ENCODE peak calls at places on chromosomes 4 and X, in nine cellular contexts. U, X, E, F, Y, W, A, V and L are unnamed samples.

GRCh38 chr4:93776386-93777080 is 52.0 kb upstream of the ATOH1 start:
- DNase-seq in Y (no peak), W (no peak), F (no peak), X (no peak), E (no peak), A (no peak), V (peak), U (no peak), L (no peak)

GRCh38 chr4:128322311-128322710 is 34.7 kb upstream of the PGRMC2 start:
- DNase-seq in A (no peak), W (no peak), V (no peak), Y (no peak), U (no peak), F (no peak), E (no peak), X (no peak), L (no peak)

GRCh38 chrX:125193921-125194320 is 125.8 kb upstream of the TEX13C start:
- DNase-seq in A (no peak), X (no peak), E (no peak), U (no peak), Y (no peak), V (no peak), F (no peak), W (no peak), L (no peak)

GRCh38 chr4:186298034-186298647 is 32.2 kb downstream of the F11 start:
- DNase-seq in E (no peak), A (no peak), Y (no peak), W (peak), X (no peak), U (no peak), F (peak), V (no peak), L (no peak)

GRCh38 chr4:61336488-61336887 is 136.4 kb downstream of the ADGRL3 start:
- DNase-seq in E (no peak), U (no peak), A (no peak), W (no peak), Y (no peak), V (no peak), F (peak), X (no peak), L (no peak)

GRCh38 chr4:159273126-159273438 is 170.2 kb downstream of the RAPGEF2 start:
- DNase-seq in U (no peak), V (no peak), E (no peak), F (no peak), X (no peak), Y (no peak), W (no peak), A (no peak), L (no peak)

GRCh38 chr4:38509551-38509950 is 154.4 kb upstream of the KLF3 start:
- DNase-seq in X (no peak), F (no peak), V (no peak), U (no peak), Y (no peak), A (no peak), W (no peak), E (no peak), L (no peak)

GRCh38 chr4:157572291-157572690 is 351.8 kb downstream of the GRIA2 start:
- DNase-seq in U (no peak), F (no peak), W (no peak), A (no peak), X (no peak), V (no peak), E (no peak), Y (no peak), L (no peak)

GRCh38 chrX:77427586-77427985 is 19.6 kb upstream of the FGF16 start:
- DNase-seq in A (no peak), V (no peak), U (no peak), X (no peak), W (no peak), Y (no peak), E (no peak), F (no peak), L (no peak)

GRCh38 chr4:122606364-122607043 is 14.4 kb downstream of the IL21 start:
- DNase-seq in V (no peak), U (no peak), Y (no peak), A (no peak), W (no peak), F (peak), X (no peak), E (no peak), L (no peak)

GRCh38 chrX:45142185-45142584 is 58.5 kb downstream of the DIPK2B start:
- DNase-seq in V (no peak), X (no peak), U (no peak), Y (no peak), W (no peak), A (no peak), F (no peak), E (no peak), L (no peak)

GRCh38 chr4:139560396-139561084 is 4.5 kb upstream of the SETD7 start:
- DNase-seq in Y (no peak), A (no peak), E (no peak), U (no peak), V (no peak), W (no peak), F (peak), X (no peak), L (no peak)

GRCh38 chr4:67983333-67983732 is 20.0 kb upstream of the TMPRSS11A start:
- DNase-seq in V (no peak), W (no peak), F (no peak), Y (no peak), X (no peak), U (no peak), A (no peak), E (no peak), L (no peak)

GRCh38 chr4:172996571-172997216 is 171.9 kb upstream of the GALNT7 start:
- DNase-seq in F (no peak), X (peak), A (no peak), V (peak), U (no peak), W (peak), E (no peak), Y (peak), L (no peak)

GRCh38 chrX:94914235-94914634 is 1240.2 kb downstream of the FAM133A start:
- DNase-seq in Y (no peak), F (no peak), X (no peak), U (no peak), E (no peak), W (no peak), V (no peak), A (no peak), L (no peak)

GRCh38 chr4:182294436-182294835 is 51.2 kb downstream of the TENM3 start:
- DNase-seq in U (no peak), A (no peak), V (no peak), F (no peak), E (no peak), W (no peak), Y (no peak), X (no peak), L (no peak)

GRCh38 chr4:93670434-93670833 is 158.1 kb upstream of the ATOH1 start:
- DNase-seq in E (no peak), X (no peak), F (peak), U (no peak), V (no peak), Y (no peak), W (no peak), A (no peak), L (no peak)

GRCh38 chrX:70525733-70526132 is 81.1 kb downstream of the DLG3 start:
- DNase-seq in A (no peak), X (no peak), W (peak), F (no peak), Y (no peak), U (no peak), E (no peak), V (no peak), L (no peak)

GRCh38 chrX:47958943-47959342 is 44.8 kb downstream of the ZNF182 start:
- DNase-seq in F (peak), V (no peak), A (no peak), E (no peak), Y (no peak), W (peak), X (no peak), U (no peak), L (no peak)

GRCh38 chrX:23317799-23318724 is 16.6 kb upstream of the PTCHD1 start:
- DNase-seq in X (no peak), U (no peak), V (no peak), E (no peak), W (peak), Y (no peak), A (no peak), F (peak), L (no peak)

GRCh38 chr4:119040261-119040660 is 95.4 kb upstream of the MYOZ2 start:
- DNase-seq in A (no peak), W (no peak), Y (no peak), F (no peak), E (no peak), V (no peak), X (no peak), U (no peak), L (no peak)

GRCh38 chr4:6562931-6563901 is 11.8 kb upstream of the MAN2B2 start:
- DNase-seq in F (peak), A (no peak), X (no peak), U (no peak), Y (no peak), W (no peak), V (no peak), E (no peak), L (no peak)

GRCh38 chr4:158521490-158522111 is at the start of gene RXFP1:
- DNase-seq in X (no peak), Y (no peak), V (no peak), A (no peak), E (no peak), F (no peak), U (no peak), W (no peak), L (no peak)

GRCh38 chrX:42450228-42450627 is 327.7 kb downstream of the PPP1R2C start:
- DNase-seq in Y (no peak), E (no peak), X (no peak), U (no peak), A (no peak), F (no peak), W (no peak), V (no peak), L (no peak)

GRCh38 chrX:70921709-70922352 is 9.1 kb downstream of the SLC7A3 start:
- DNase-seq in V (no peak), W (no peak), U (no peak), A (no peak), Y (no peak), E (no peak), X (no peak), F (peak), L (no peak)

GRCh38 chr4:119286377-119287002 is 35.4 kb downstream of the FABP2 start:
- DNase-seq in E (no peak), Y (peak), W (peak), A (no peak), X (no peak), V (peak), F (peak), U (no peak), L (no peak)

GRCh38 chrX:53599781-53600396 is 86.6 kb downstream of the HUWE1 start:
- DNase-seq in X (no peak), V (no peak), Y (no peak), W (no peak), U (no peak), A (no peak), E (no peak), F (no peak), L (no peak)

GRCh38 chr4:78691971-78692814 is 84.0 kb upstream of the BMP2K start:
- DNase-seq in V (no peak), Y (no peak), U (no peak), A (peak), F (no peak), X (no peak), E (no peak), W (peak), L (no peak)

GRCh38 chrX:47384502-47384901 is 14.1 kb downstream of the ZNF157 start:
- DNase-seq in E (peak), X (no peak), Y (peak), V (peak), A (peak), W (peak), F (peak), U (peak), L (peak)

GRCh38 chrX:147069926-147070325 is 255.4 kb upstream of the CXorf51A start:
- DNase-seq in E (no peak), V (no peak), A (no peak), U (no peak), W (no peak), X (no peak), F (no peak), Y (no peak), L (no peak)

GRCh38 chrX:106039920-106040319 is 1.4 kb upstream of the SERPINA7 start:
- DNase-seq in E (no peak), Y (no peak), X (no peak), U (no peak), V (no peak), F (peak), A (no peak), W (peak), L (no peak)

GRCh38 chr4:141133146-141134006 is at the start of gene RNF150:
- DNase-seq in A (peak), E (peak), F (peak), U (peak), W (peak), V (peak), Y (peak), X (peak), L (peak)

GRCh38 chr4:78293348-78293747 is 236.2 kb downstream of the FRAS1 start:
- DNase-seq in X (no peak), E (no peak), Y (no peak), A (no peak), V (peak), W (no peak), U (no peak), F (no peak), L (no peak)

GRCh38 chrX:144722307-144722706 is 525.0 kb upstream of the SPANXN1 start:
- DNase-seq in V (no peak), F (peak), A (no peak), U (no peak), X (no peak), Y (no peak), W (no peak), E (no peak), L (no peak)

GRCh38 chr4:183455431-183456145 is 11.2 kb downstream of the CDKN2AIP start:
- DNase-seq in F (no peak), W (no peak), X (no peak), V (no peak), U (no peak), A (no peak), E (no peak), Y (no peak), L (no peak)

GRCh38 chr4:163693776-163694175 is 199.3 kb downstream of the TMA16 start:
- DNase-seq in W (no peak), F (no peak), Y (no peak), U (no peak), A (no peak), V (no peak), X (peak), E (no peak), L (no peak)

GRCh38 chrX:30981968-30982367 is 89.9 kb downstream of the FTHL17 start:
- DNase-seq in X (no peak), V (no peak), U (no peak), E (no peak), W (no peak), F (no peak), A (no peak), Y (no peak), L (no peak)

DNA sequence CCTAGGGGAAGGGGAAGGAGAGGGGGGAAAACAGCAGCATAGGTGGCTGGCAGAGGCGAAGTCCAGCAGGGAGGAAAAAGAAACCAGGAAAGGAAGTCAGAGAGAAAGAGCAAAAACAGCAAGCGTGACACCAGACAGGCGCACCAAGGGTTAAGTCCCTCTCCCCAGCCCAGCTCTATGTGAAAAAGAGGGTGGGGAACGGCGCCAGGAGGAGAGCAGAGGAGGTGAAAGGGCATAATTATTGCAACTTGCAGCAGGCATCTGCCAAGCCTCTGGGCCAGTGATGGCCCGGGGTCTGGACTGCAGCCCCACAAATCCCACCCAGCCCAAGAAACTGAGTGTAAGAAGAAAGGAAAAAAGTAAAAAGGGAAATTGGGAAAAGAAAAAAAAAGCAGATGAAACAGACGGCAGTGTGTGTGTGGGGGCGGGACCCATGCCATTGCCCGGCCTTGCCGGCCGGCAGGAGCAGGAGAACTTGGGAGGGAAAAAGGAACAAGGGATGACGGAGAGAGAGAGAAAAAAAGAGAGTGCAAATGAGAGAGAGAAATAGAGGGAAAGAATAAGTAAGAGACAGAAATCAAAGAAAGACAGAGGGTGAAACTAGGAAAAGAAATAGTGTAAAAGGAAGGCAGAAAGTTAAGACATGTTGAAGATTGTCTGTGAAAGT is 14.1 kb upstream of the RHOXF2 start:
- DNase-seq in X (peak), F (peak), Y (no peak), W (no peak), A (no peak), V (no peak), E (no peak), U (no peak), L (no peak)
- H3K4me3 ChIP-seq in X (peak), F (peak), Y (no peak), W (no peak), A (no peak), V (no peak), E (peak), U (no peak), L (no peak)

DNA sequence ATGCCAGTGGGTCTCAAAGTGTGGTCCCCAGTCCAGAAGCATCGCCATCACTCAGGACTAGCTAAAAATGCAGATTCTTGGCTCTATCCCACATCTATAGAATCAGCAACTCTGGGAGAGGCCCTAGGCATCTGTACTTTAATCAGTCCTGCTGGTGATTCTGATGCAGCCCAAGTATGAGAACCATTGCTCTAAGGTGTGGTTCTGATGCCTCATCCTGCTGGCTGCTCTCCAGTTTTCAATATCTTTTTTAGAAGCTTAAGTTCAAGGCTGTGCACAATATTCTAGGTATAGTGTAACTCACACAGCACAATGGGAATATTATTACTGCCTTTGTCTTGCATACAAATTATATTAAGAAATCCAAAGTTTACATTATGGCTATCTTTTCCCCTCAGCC is 108.9 kb downstream of the PHEX start:
- DNase-seq in Y (no peak), X (no peak), F (no peak), E (no peak), W (no peak), U (no peak), V (no peak), A (no peak), L (no peak)
- TF ChIP-seq CTCF in Y (no peak), X (no peak), F (no peak), E (no peak), W (no peak), U (no peak), V (no peak), A (no peak), L (no peak)

GRCh38 chrX:136195247-136195646 is 47.9 kb downstream of the FHL1 start:
- DNase-seq in A (no peak), E (no peak), V (no peak), F (no peak), X (no peak), W (no peak), Y (no peak), U (no peak), L (no peak)
- H3K4me3 ChIP-seq in A (no peak), E (no peak), V (no peak), F (no peak), X (no peak), W (no peak), Y (no peak), U (no peak), L (no peak)

GRCh38 chrX:113260474-113260873 is 419.8 kb upstream of the AMOT start:
- DNase-seq in U (no peak), F (peak), E (no peak), A (no peak), Y (no peak), W (no peak), X (no peak), V (no peak), L (no peak)
- TF ChIP-seq CTCF in U (no peak), F (peak), E (peak), A (no peak), Y (peak), W (peak), X (peak), V (no peak), L (no peak)

DNA sequence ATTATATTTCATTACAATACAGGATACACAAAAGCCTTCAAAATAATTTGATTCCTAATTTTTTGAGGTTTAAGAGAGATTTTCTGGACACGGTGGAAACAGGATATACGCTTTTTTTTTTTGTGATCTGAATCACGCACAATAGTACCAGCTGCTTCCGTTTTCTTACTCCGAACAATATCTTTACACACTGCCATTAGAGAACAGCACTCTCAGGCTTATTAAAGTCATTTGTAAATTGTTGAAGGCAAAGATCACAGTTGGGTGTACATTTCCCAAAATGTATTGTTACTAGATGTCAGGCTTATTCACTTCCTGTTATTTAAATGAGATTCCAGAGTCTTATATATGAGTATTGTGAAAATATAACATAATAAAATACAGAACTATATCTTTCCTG is 71.5 kb downstream of the TMEM47 start:
- DNase-seq in W (no peak), Y (no peak), F (no peak), U (no peak), X (no peak), V (no peak), E (no peak), A (no peak), L (no peak)
- H3K4me3 ChIP-seq in W (no peak), Y (no peak), F (no peak), U (no peak), X (no peak), V (no peak), E (no peak), A (no peak), L (no peak)

DNA sequence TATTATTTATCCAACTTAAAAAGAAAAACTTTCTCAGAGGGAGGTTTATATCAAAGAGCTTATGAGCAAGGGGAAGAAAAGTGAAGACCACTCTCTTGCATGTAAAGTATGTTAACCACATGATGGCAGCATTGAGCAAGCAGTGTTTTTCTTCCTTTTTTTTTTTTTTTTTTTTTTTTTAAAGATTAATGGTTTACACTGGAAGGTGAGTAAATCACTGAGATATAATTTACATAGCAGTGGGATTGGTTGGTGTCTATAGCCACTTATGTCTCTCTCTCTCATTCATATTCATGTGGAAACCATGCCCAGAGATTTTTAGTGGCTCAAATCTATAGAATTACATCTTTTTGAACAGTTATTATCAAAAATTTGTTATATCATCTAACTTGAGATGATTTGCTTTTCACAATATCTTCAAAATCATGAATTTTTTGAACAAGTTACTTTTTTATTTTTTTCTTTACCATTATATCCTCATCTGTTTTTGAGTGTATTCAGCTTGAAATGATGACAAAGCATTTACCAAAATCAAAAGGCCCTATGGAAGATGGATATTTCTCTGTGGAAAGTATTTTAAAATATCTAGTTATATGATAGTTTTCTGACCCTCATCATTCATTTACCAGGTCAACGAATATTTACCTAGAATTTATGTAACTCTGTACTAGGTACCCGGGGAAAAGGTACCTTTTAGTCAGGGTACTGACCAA is 31.6 kb downstream of the MTHFD2L start:
- DNase-seq in V (peak), F (peak), X (peak), Y (peak), W (peak), U (no peak), A (no peak), E (no peak), L (peak)
- TF ChIP-seq CTCF in V (peak), F (peak), X (peak), Y (peak), W (peak), U (peak), A (no peak), E (peak), L (peak)

GRCh38 chrX:107742754-107743191 is 32.8 kb downstream of the TSC22D3 start:
- DNase-seq in U (no peak), F (no peak), A (no peak), V (no peak), X (no peak), E (no peak), Y (no peak), W (no peak), L (no peak)
- H3K4me3 ChIP-seq in U (peak), F (peak), A (no peak), V (no peak), X (peak), E (peak), Y (no peak), W (no peak), L (no peak)